ENCODE peak calls at places on chromosomes 3 and 15, in eight cellular contexts. K is glutamatergic neuron, P is foreskin keratinocyte, R is prostate gland, B is body of pancreas, T is B cell, I is thoracic aorta, N is natural killer cell. M is an unnamed sample.
A peak's percentile ranks its signal among the peaks of the same experiment; 100 is the strongest.

GRCh38 chr3:98778383-98778782 is 15.2 kb downstream of the ST3GAL6 start:
- DNase-seq in K (no peak), P (no peak), R (no peak), B (no peak), T (no peak), I (no peak), N (no peak), M (no peak)

GRCh38 chr15:40295870-40296560 is 11.7 kb downstream of the PLCB2 start:
- DNase-seq in K (no peak), P (no peak), R (no peak), B (peak; percentile 86), T (no peak), I (no peak), N (no peak), M (no peak)

GRCh38 chr3:7396534-7396933 is 535.6 kb downstream of the GRM7 start:
- DNase-seq in K (no peak), P (no peak), R (no peak), B (no peak), T (no peak), I (no peak), N (no peak), M (no peak)

GRCh38 chr3:4416961-4417360 is 50.1 kb downstream of the SUMF1 start:
- DNase-seq in K (peak; percentile 20), P (peak; percentile 97), R (peak; percentile 80), B (no peak), T (no peak), I (peak; percentile 64), N (no peak), M (no peak)

GRCh38 chr3:72961766-72962165 is 34.8 kb upstream of the PPP4R2 start:
- DNase-seq in K (no peak), P (no peak), R (no peak), B (no peak), T (no peak), I (no peak), N (no peak), M (no peak)

GRCh38 chr15:78565951-78566774 is 843 bp downstream of the CHRNA5 start:
- DNase-seq in K (peak; percentile 20), P (peak; percentile 22), R (peak; percentile 29), B (peak; percentile 19), T (no peak), I (no peak), N (no peak), M (no peak)

GRCh38 chr3:185717121-185717520 is 107.7 kb downstream of the IGF2BP2 start:
- DNase-seq in K (no peak), P (peak; percentile 61), R (no peak), B (no peak), T (no peak), I (no peak), N (no peak), M (no peak)

GRCh38 chr3:124217542-124217941 is 225.6 kb upstream of the ROPN1 start:
- DNase-seq in K (no peak), P (peak; percentile 10), R (no peak), B (peak; percentile 65), T (no peak), I (no peak), N (no peak), M (peak; percentile 78)

GRCh38 chr3:196322-197153 is at the start of gene CHL1:
- DNase-seq in K (peak; percentile 54), P (no peak), R (no peak), B (peak; percentile 13), T (no peak), I (no peak), N (no peak), M (peak; percentile 67)

GRCh38 chr15:70420421-70421196 is 322.9 kb upstream of the TLE3 start:
- DNase-seq in K (no peak), P (no peak), R (no peak), B (no peak), T (no peak), I (no peak), N (no peak), M (no peak)

GRCh38 chr15:22240951-22241350 is 160.6 kb downstream of the OR4M2 start:
- DNase-seq in K (no peak), P (no peak), R (no peak), B (no peak), T (no peak), I (no peak), N (no peak), M (no peak)
- TF ChIP-seq CTCF in K (no peak), P (no peak), R (no peak), B (no peak), T (no peak), I (no peak), N (no peak), M (no peak)

DNA sequence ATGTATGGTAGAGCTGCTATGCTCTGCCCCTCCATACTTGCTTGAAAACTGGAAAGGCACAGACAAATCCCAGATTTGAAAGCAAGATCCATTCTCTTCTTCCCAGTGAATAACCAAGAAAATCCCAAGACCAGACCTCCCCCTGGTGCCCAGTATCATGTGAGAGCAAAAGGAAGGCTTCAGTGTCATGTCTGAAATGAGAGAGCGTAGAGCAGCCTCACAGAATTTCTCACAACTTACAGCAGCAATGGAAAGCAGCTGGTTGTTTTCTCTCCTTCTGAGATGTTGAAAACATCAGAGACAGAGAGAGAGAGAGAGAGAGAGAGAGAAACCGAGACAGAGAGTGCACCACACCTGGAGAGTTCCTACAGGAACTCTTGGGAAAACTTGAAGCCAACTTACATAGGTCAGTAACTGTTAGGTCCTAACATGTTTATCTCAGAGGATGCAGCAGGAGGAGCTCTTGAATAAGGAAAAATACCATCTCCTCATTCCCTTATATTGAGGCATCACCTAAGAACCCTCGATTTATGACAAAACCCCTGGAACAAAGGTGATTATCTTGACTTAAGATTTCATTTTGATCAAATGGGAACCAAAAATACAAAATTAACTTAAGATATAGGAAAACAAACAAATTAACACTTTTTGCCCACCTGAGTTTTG is 273.3 kb downstream of the NSUN3 start:
- DNase-seq in K (no peak), P (peak; percentile 37), R (peak; percentile 6), B (no peak), T (no peak), I (no peak), N (no peak), M (no peak)
- TF ChIP-seq CTCF in K (no peak), P (peak; percentile 77), R (no peak), B (no peak), T (no peak), I (peak; percentile 26), N (no peak), M (peak; percentile 74)

DNA sequence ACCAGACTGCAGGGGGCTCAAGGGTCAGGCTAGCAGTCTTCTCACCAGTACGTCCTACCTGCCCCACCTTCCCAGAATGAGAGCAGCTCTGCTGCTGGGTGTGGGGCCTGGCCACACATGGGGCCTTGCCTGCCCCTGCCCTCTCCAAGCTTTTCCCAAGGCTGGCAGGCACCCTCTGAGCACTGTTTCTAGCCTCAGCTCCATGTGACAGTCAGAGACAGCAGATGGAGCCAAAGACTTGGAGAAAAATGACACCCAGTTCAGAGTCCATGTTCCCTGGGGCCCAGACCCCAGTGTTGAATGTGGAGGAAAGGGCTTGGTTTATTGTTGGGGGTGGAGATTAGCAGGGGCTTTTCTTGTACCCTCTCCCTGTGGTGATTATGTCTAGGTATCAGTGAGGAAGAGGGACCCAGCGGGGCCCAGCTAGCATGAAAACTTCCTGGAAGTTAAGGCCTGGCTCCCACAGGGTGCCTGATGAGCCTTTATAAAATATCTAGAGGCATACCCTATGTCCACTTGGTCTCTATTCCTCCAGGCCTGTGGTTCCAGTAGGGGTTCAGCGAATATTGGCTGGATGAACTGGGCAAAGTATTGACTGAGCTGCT is 153.8 kb downstream of the EEFSEC start:
- DNase-seq in K (no peak), P (no peak), R (peak; percentile 59), B (peak; percentile 62), T (no peak), I (no peak), N (no peak), M (peak; percentile 45)
- TF ChIP-seq CTCF in K (no peak), P (peak; percentile 7), R (no peak), B (peak; percentile 26), T (no peak), I (no peak), N (no peak), M (peak; percentile 37)

DNA sequence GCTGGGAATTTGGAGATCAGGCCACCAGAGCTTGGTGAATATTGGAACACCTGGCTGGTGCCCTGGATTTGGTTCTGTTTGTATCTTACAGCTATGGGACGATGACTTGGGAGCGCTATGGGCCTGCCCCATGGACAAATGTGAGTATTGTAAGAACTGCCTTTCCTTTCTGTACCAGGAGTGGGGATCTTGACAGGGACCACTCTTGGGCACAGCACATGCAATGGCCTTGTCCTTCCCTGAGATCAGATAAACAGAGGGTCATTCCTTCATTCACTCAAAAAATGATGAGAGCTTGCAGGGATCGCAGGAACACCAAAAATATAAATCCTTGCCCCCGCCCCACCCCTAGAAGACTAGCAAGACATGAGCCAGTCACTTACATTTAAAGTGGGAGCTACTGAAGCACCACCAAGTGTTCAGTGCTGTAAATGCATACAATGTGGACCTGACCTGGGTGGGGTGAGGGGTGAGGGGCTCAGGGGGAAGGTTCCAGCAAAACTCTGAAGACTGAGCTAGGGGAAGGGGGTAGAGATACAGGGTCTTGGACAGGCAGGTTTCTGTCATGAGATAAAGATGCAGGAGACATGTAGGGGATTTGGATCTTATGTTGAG is 2.7 kb upstream of the CRELD1 start:
- DNase-seq in K (no peak), P (no peak), R (no peak), B (no peak), T (no peak), I (no peak), N (no peak), M (no peak)
- TF ChIP-seq CTCF in K (no peak), P (peak; percentile 38), R (no peak), B (no peak), T (no peak), I (no peak), N (no peak), M (peak; percentile 31)

DNA sequence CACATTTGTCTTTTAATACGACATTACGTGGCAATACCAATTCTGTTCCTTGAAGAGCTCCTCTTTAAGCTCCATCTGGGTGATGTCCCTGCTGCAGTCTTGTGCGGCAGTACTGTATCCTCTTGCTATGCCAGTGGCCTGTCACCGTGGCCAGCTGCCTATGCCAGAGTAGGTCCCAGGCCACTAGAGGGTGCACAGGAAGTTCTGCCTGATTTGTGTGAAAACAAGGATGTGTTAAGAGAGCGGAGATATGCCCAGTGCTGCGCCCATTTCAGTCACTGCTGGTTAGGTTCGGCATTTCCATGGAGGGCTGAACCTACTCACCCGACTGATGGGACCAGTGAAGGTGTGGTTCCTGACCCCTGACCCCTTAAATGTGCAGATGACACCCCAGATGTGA is 25.2 kb downstream of the NIPA1 start:
- DNase-seq in K (peak; percentile 32), P (no peak), R (peak; percentile 8), B (peak; percentile 76), T (no peak), I (no peak), N (no peak), M (no peak)
- TF ChIP-seq CTCF in K (no peak), P (peak; percentile 36), R (no peak), B (no peak), T (no peak), I (no peak), N (no peak), M (peak; percentile 56)

GRCh38 chr3:181952221-181952620 is 240.5 kb downstream of the SOX2 start:
- DNase-seq in K (no peak), P (peak; percentile 10), R (no peak), B (no peak), T (no peak), I (no peak), N (no peak), M (no peak)

GRCh38 chr3:181947606-181948005 is 235.9 kb downstream of the SOX2 start:
- DNase-seq in K (no peak), P (no peak), R (no peak), B (no peak), T (no peak), I (no peak), N (no peak), M (no peak)

GRCh38 chr3:181943285-181943684 is 231.6 kb downstream of the SOX2 start:
- DNase-seq in K (no peak), P (no peak), R (no peak), B (no peak), T (no peak), I (no peak), N (no peak), M (no peak)

GRCh38 chr3:181948286-181948685 is 236.6 kb downstream of the SOX2 start:
- DNase-seq in K (no peak), P (peak; percentile 7), R (no peak), B (no peak), T (no peak), I (no peak), N (no peak), M (no peak)
- TF ChIP-seq CTCF in K (no peak), P (peak; percentile 77), R (no peak), B (no peak), T (no peak), I (no peak), N (no peak), M (no peak)